ENCODE peak calls at places on chromosomes 5 and 9, in eight cellular contexts. H is hepatocyte, C is foreskin keratinocyte, O is GM10248, R is lower lobe of right lung, F is WTC11, K is lower leg skin, G is progenitor cell of endocrine pancreas. L is an unnamed sample.

GRCh38 chr5:75550597-75550996 is 38.9 kb downstream of the POLK start:
- DNase-seq in H (no peak), C (no peak), O (no peak), R (no peak), F (no peak), K (no peak), G (no peak), L (no peak)

GRCh38 chr5:80998590-80998979 is 38.4 kb downstream of the RASGRF2 start:
- DNase-seq in H (no peak), C (no peak), O (no peak), R (no peak), F (no peak), K (no peak), G (no peak), L (no peak)

GRCh38 chr5:96150007-96150406 is 188.4 kb upstream of the ELL2 start:
- DNase-seq in H (no peak), C (no peak), O (no peak), R (no peak), F (no peak), K (no peak), G (no peak), L (no peak)

GRCh38 chr5:67983251-67983941 is 232.2 kb upstream of the PIK3R1 start:
- DNase-seq in H (peak), C (peak), O (no peak), R (no peak), F (no peak), K (no peak), G (no peak), L (peak)

GRCh38 chr5:55234171-55234700 is 828 bp upstream of the CCNO start:
- DNase-seq in H (peak), C (peak), O (no peak), R (no peak), F (peak), K (no peak), G (no peak), L (peak)

GRCh38 chr9:36120705-36121104 is 15.8 kb upstream of the GLIPR2 start:
- DNase-seq in H (no peak), C (no peak), O (no peak), R (no peak), F (no peak), K (no peak), G (no peak), L (no peak)

GRCh38 chr5:163350083-163350482 is 87.3 kb upstream of the CCNG1 start:
- DNase-seq in H (peak), C (no peak), O (no peak), R (no peak), F (no peak), K (no peak), G (no peak), L (peak)

GRCh38 chr9:114894801-114895433 is 35.5 kb downstream of the TNFSF8 start:
- DNase-seq in H (peak), C (peak), O (no peak), R (no peak), F (no peak), K (no peak), G (no peak), L (peak)

GRCh38 chr9:129198737-129199435 is 20.8 kb upstream of the IER5L start:
- DNase-seq in H (no peak), C (no peak), O (no peak), R (no peak), F (no peak), K (no peak), G (no peak), L (no peak)

GRCh38 chr9:131657031-131657377 is 82.9 kb downstream of the RAPGEF1 start:
- DNase-seq in H (no peak), C (no peak), O (no peak), R (no peak), F (no peak), K (no peak), G (no peak), L (no peak)

GRCh38 chr5:131747180-131748105 is 49.4 kb downstream of the FNIP1 start:
- DNase-seq in H (no peak), C (peak), O (peak), R (no peak), F (no peak), K (no peak), G (no peak), L (peak)

GRCh38 chr5:131746423-131746822 is 50.4 kb downstream of the FNIP1 start:
- DNase-seq in H (no peak), C (no peak), O (no peak), R (no peak), F (no peak), K (no peak), G (no peak), L (no peak)

GRCh38 chr5:131751551-131751950 is 45.3 kb downstream of the FNIP1 start:
- DNase-seq in H (no peak), C (no peak), O (no peak), R (no peak), F (no peak), K (no peak), G (no peak), L (no peak)

GRCh38 chr5:131749723-131750470 is 46.9 kb downstream of the FNIP1 start:
- DNase-seq in H (no peak), C (peak), O (no peak), R (no peak), F (no peak), K (no peak), G (no peak), L (peak)

DNA sequence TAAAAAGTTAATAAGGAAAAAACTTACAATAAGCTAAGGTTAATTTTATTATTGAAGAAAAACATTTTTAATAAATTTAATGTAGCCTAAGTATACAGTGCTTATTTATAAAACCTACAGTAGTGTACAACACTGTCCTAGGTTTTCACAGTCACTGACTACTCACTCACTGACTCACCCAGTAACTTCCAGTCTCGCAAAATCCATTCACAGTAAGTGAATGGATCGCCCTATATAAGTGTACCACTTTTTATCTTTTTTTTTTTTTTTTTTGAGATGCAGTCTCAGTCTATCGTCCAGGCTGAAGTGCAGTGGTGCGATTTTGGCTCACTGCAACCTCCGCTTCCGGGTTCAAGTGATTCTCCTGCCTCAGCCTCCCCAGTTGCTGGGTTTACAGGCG is 47.7 kb downstream of the FNIP1 start:
- DNase-seq in H (no peak), C (peak), O (no peak), R (no peak), F (no peak), K (no peak), G (no peak), L (peak)
- TF ChIP-seq CTCF in H (no peak), C (no peak), O (no peak), R (no peak), F (no peak), K (no peak), G (no peak), L (no peak)

DNA sequence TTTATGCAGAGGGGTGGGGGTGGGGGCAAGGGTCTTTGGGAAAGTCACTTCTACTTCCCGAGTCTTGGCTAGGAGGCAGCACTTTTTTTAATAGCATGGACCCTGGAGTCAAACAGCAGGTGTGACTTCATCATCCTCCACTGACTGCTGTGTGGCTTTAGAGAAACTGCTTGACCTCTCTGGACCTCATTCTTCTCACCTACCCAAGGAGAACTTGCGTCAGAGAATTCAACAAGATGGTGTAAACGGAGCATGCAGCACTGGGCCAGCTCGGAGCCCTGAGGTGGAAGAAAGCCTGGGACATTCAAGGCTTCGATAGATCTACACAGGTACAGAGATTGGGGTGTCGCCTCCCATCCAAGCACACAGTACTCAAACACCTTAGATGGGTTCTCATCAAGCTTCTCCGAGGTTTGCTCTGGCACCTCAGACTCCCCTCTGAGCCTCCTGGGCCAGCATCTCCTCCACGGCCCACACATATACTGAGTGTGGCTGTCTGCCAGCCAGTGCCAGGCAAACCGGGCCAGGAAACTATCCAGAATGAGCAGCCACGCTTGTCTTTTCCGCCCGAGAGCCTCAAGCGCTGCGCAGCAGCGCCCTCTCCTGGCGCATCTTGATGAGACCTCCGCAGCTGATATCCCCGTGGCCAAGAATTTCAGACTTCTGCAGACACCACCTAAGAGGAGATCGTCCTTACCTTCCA is 4.6 kb upstream of the SLC25A48 start:
- DNase-seq in H (peak), C (peak), O (peak), R (peak), F (peak), K (peak), G (peak), L (peak)
- TF ChIP-seq CTCF in H (peak), C (peak), O (peak), R (peak), F (peak), K (no peak), G (peak), L (peak)

GRCh38 chr5:66224273-66224672 is 80.2 kb downstream of the SREK1 start:
- DNase-seq in H (no peak), C (no peak), O (no peak), R (no peak), F (no peak), K (no peak), G (no peak), L (no peak)

GRCh38 chr5:66222455-66222854 is 78.4 kb downstream of the SREK1 start:
- DNase-seq in H (no peak), C (no peak), O (no peak), R (no peak), F (no peak), K (no peak), G (no peak), L (no peak)

GRCh38 chr5:66224773-66225553 is 80.9 kb downstream of the SREK1 start:
- DNase-seq in H (no peak), C (no peak), O (no peak), R (no peak), F (no peak), K (no peak), G (no peak), L (no peak)

GRCh38 chr5:66223637-66224036 is 79.5 kb downstream of the SREK1 start:
- DNase-seq in H (no peak), C (no peak), O (no peak), R (no peak), F (peak), K (no peak), G (no peak), L (no peak)
- TF ChIP-seq CTCF in H (peak), C (peak), O (peak), R (peak), F (no peak), K (no peak), G (peak), L (peak)

DNA sequence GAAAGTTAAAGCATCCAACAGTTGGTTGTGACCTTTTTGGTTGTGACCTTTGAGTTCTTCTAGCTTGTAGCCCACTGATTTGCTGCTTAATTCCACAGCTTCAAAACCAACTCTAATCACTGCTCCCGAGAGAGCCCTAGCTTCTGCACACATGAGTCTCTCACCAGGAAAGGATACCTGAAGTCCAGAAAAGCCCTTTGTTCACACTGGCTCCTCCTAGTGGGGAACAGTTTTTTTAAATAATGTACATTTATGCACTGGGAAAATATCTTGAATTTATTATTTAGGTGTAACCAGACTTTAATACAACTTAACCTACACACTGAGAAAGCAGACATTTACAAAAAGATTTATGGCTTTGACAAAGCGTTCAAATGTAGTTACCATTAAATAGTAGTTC is 120.2 kb upstream of the CCDC152 start:
- DNase-seq in H (no peak), C (no peak), O (no peak), R (no peak), F (no peak), K (no peak), G (no peak), L (peak)
- TF ChIP-seq CTCF in H (peak), C (peak), O (peak), R (no peak), F (no peak), K (no peak), G (peak), L (peak)

GRCh38 chr5:130545291-130545690 is 619.8 kb downstream of the HINT1 start:
- DNase-seq in H (no peak), C (peak), O (no peak), R (no peak), F (no peak), K (no peak), G (no peak), L (peak)
- TF ChIP-seq CTCF in H (no peak), C (peak), O (no peak), R (no peak), F (no peak), K (no peak), G (no peak), L (peak)

GRCh38 chr5:93899026-93899600 is 157.7 kb upstream of the POU5F2 start:
- DNase-seq in H (no peak), C (peak), O (peak), R (no peak), F (no peak), K (no peak), G (no peak), L (peak)
- TF ChIP-seq CTCF in H (peak), C (peak), O (peak), R (peak), F (peak), K (no peak), G (peak), L (peak)

GRCh38 chr9:38216572-38216971 is 147.5 kb upstream of the SHB start:
- DNase-seq in H (no peak), C (no peak), O (no peak), R (no peak), F (no peak), K (no peak), G (no peak), L (no peak)

GRCh38 chr9:38214441-38214840 is 145.4 kb upstream of the SHB start:
- DNase-seq in H (no peak), C (no peak), O (no peak), R (no peak), F (peak), K (no peak), G (no peak), L (no peak)

GRCh38 chr9:38212016-38212415 is 143.0 kb upstream of the SHB start:
- DNase-seq in H (peak), C (no peak), O (no peak), R (no peak), F (no peak), K (no peak), G (no peak), L (no peak)

GRCh38 chr9:38213591-38213990 is 144.6 kb upstream of the SHB start:
- DNase-seq in H (no peak), C (no peak), O (no peak), R (no peak), F (no peak), K (no peak), G (no peak), L (no peak)

GRCh38 chr9:38215465-38215864 is 146.4 kb upstream of the SHB start:
- DNase-seq in H (no peak), C (no peak), O (no peak), R (no peak), F (no peak), K (no peak), G (no peak), L (no peak)
- TF ChIP-seq CTCF in H (no peak), C (no peak), O (no peak), R (no peak), F (no peak), K (no peak), G (no peak), L (no peak)

L was measured in bronchial epithelial cell.